ENCODE peak calls at places on chromosomes 2 and 18, in six cellular contexts. Z is esophagus squamous epithelium, I is left ventricle myocardium inferior, C is brain microvascular endothelial cell, N is coronary artery, X is A549. L is an unnamed sample.

GRCh38 chr18:36298113-36298701 is 694 bp downstream of the FHOD3 start:
- DNase-seq in N (no peak), Z (no peak), X (no peak), C (no peak), I (no peak), L (no peak)

GRCh38 chr2:236794074-236794473 is 224.4 kb downstream of the ACKR3 start:
- DNase-seq in I (no peak), Z (no peak), X (no peak), C (no peak), N (no peak), L (no peak)

GRCh38 chr2:197183355-197183754 is 127.2 kb downstream of the ANKRD44 start:
- DNase-seq in I (no peak), N (no peak), Z (no peak), C (no peak), X (no peak), L (no peak)

GRCh38 chr2:192236136-192236535 is 41.4 kb upstream of the TMEFF2 start:
- DNase-seq in X (no peak), C (peak; percentile 18), N (no peak), I (no peak), Z (no peak), L (no peak)

GRCh38 chr18:13229021-13229671 is 10.6 kb downstream of the LDLRAD4 start:
- DNase-seq in X (no peak), Z (no peak), I (no peak), C (no peak), N (no peak), L (no peak)

GRCh38 chr2:83217862-83218261 is 1241.2 kb downstream of the SUCLG1 start:
- DNase-seq in N (no peak), I (no peak), X (no peak), Z (no peak), C (no peak), L (no peak)

GRCh38 chr2:150710041-150710440 is 222.6 kb upstream of the RND3 start:
- DNase-seq in X (no peak), C (no peak), Z (no peak), N (no peak), I (no peak), L (no peak)

GRCh38 chr18:34866310-34866709 is 156.2 kb downstream of the DTNA start:
- DNase-seq in Z (no peak), C (no peak), N (no peak), I (no peak), X (no peak), L (no peak)

GRCh38 chr2:79723830-79724229 is 211.0 kb downstream of the CTNNA2 start:
- DNase-seq in C (peak; percentile 76), Z (no peak), I (no peak), N (no peak), X (peak; percentile 11), L (no peak)

GRCh38 chr2:145740302-145740701 is 1220.4 kb upstream of the ZEB2 start:
- DNase-seq in Z (no peak), N (no peak), I (no peak), C (peak; percentile 75), X (no peak), L (no peak)

GRCh38 chr18:75244336-75244735 is 33.7 kb downstream of the TSHZ1 start:
- DNase-seq in I (no peak), X (no peak), Z (no peak), N (no peak), C (no peak), L (no peak)

GRCh38 chr2:239943991-239944441 is 81.1 kb downstream of the NDUFA10 start:
- DNase-seq in I (peak; percentile 18), N (no peak), X (no peak), C (no peak), Z (no peak), L (no peak)

GRCh38 chr2:21258082-21258481 is 134.3 kb downstream of the TDRD15 start:
- DNase-seq in C (no peak), I (no peak), N (no peak), X (no peak), Z (no peak), L (no peak)

GRCh38 chr2:196962325-196962724 is 35.8 kb upstream of the PGAP1 start:
- DNase-seq in C (no peak), Z (no peak), X (no peak), I (no peak), N (no peak), L (no peak)

GRCh38 chr2:105746177-105747080 is 1.7 kb downstream of the NCK2 start:
- DNase-seq in N (no peak), X (no peak), I (peak; percentile 58), C (no peak), Z (no peak), L (peak; percentile 18)

GRCh38 chr2:26521054-26521912 is 43.4 kb upstream of the OTOF start:
- DNase-seq in I (no peak), N (no peak), Z (no peak), C (peak; percentile 7), X (peak; percentile 83), L (no peak)

GRCh38 chr2:65465857-65466256 is 33.5 kb upstream of the SPRED2 start:
- DNase-seq in Z (no peak), C (no peak), N (no peak), X (no peak), I (peak; percentile 37), L (no peak)

GRCh38 chr2:68027959-68028358 is 34.8 kb downstream of the C1D start:
- DNase-seq in C (peak; percentile 6), I (no peak), X (no peak), N (no peak), Z (no peak), L (no peak)

GRCh38 chr2:3204451-3204850 is 173.2 kb downstream of the EIPR1 start:
- DNase-seq in Z (no peak), I (no peak), C (no peak), X (no peak), N (no peak), L (no peak)

GRCh38 chr2:9275399-9275798 is 68.8 kb downstream of the ASAP2 start:
- DNase-seq in C (no peak), X (no peak), N (no peak), Z (no peak), I (no peak), L (no peak)

GRCh38 chr2:96202152-96202856 is 6.3 kb downstream of the STARD7 start:
- DNase-seq in N (no peak), I (no peak), C (no peak), X (no peak), Z (no peak), L (no peak)

GRCh38 chr2:29014811-29015414 is 33.8 kb downstream of the TOGARAM2 start:
- DNase-seq in X (no peak), Z (no peak), C (peak; percentile 85), N (no peak), I (peak; percentile 76), L (no peak)

GRCh38 chr2:169491378-169491777 is 12.1 kb downstream of the BBS5 start:
- DNase-seq in X (no peak), I (no peak), Z (no peak), N (no peak), C (no peak), L (no peak)

GRCh38 chr2:59752512-59752911 is 800.9 kb downstream of the BCL11A start:
- DNase-seq in Z (no peak), X (no peak), C (no peak), N (no peak), I (no peak), L (no peak)

GRCh38 chr2:19911799-19912509 is 10.2 kb upstream of the TTC32 start:
- DNase-seq in I (no peak), X (peak; percentile 35), Z (no peak), C (peak; percentile 91), N (no peak), L (no peak)

GRCh38 chr2:157327621-157328102 is 2.0 kb upstream of the ERMN start:
- DNase-seq in Z (peak; percentile 2), I (peak; percentile 76), C (peak; percentile 83), N (peak; percentile 81), X (peak; percentile 66), L (peak; percentile 36)
- H3K4me3 ChIP-seq in Z (no peak overlapping the region), I (no peak overlapping the region), C (no peak overlapping the region), N (peak overlapping the region; percentile 43), X (no peak overlapping the region), L (no peak overlapping the region)

DNA sequence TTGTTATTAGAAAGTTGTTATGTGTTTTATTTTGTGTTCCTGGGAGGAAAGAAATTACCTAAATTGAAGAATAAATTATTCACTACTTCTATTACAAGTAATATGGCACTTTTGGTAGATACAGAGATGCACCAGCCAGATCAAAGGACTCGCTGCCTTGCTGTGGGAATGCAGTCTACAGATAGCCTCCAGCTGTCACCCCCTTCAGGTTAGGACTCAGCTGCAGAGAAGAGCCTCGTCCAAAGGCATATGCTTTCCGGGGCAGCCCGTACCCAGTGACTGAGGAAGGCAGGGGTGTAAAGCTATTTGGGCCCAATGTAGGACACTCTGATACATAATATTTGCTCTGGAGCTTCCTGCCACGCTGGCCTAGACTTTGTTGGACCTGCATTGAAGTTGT is 90.2 kb downstream of the CCDC148 start:
- DNase-seq in C (no peak), I (no peak), X (no peak), Z (no peak), N (no peak), L (no peak)
- H3K27ac ChIP-seq in C (no peak overlapping the region), I (no peak overlapping the region), X (no peak overlapping the region), Z (no peak overlapping the region), N (no peak overlapping the region), L (no peak overlapping the region)

DNA sequence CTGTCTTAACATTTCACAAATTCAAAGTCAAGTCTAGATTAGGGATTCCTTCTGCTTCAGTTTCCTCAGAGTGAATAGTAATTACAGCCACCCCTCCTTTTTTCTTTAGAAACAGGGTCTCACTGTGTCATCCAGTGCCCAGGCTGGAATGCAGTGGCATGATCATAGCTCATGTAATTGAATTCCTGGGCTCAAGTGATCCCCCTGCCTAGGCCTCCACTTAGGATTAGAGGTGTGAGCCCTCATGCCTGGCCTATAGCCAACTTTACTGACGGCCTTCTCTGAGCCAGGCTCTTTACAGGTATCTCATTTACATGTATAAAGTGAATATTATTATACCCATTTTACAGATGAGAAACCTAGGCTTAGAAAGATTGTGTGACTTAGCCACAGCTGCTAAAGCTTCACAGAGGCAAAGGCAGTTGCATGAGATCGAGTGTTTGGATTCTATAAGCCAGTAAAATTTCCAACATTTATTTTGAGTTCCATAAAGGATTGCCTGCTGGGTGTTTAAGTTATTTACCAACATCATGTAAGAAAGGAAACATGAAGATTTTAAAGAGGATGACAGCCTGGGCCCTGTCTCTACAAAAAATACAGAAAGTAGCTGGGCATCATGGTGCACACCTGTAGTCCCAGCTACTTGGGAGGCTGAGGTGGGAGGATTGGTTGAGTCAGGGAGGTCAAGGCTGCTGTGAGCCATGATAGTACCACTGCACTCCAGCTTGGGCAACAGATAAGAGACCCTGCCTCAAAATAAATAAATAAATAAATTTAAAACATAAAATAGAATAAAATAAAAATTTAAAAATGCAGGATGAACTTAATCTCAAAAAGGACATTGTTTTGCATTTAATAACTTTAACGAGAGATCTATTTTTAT is 1.8 kb downstream of the ENOSF1 start:
- DNase-seq in C (no peak), N (no peak), I (no peak), Z (no peak), X (no peak), L (no peak)
- H3K4me3 ChIP-seq in C (peak overlapping the region; percentile 73), N (peak overlapping the region; percentile 84), I (peak overlapping the region; percentile 75), Z (no peak overlapping the region), X (peak overlapping the region; percentile 80), L (peak overlapping the region; percentile 93)

DNA sequence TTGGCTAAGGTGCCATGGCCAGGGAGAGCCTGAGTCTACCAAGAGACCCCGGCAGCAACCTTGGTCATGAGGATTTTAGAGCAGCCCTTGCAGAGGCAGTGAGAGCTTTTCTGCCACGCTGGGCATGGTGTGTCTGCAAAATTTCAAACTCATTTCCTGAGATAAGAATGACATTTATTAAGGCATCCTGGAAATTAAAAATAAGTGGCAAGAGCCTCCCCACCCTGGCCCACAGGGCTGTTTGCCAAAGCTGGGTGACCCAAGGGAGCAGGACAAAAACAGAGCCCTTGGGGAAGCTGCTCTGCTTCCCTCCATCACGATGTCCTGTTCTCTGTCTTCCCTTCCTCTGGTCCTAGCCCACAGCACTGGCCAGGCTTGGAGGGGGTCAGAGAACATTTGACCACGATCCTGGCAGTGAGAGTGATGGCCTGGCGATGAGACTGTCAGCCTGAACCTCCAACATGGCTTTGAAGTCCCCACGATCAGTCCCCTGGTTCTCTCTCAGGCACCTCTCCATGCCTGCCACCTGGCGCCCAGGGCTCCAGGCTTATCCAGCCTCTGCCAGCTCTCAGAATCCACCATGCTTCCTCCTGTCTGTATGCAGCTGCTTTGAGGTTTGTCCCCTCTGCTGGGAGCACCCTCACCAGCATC is 68.9 kb upstream of the RMDN2 start:
- DNase-seq in Z (no peak), I (peak; percentile 48), N (no peak), X (no peak), C (no peak), L (no peak)
- H3K27ac ChIP-seq in Z (peak overlapping the region; percentile 76), I (peak overlapping the region; percentile 85), N (peak overlapping the region; percentile 79), X (no peak overlapping the region), C (no peak overlapping the region), L (peak overlapping the region; percentile 82)

L was measured in thoracic aorta.